ENCODE peak calls at places on chromosomes 5 and 9, in eight cellular contexts. W is astrocyte, S is colonic mucosa, Z is SJCRH30, R is fibroblast of lung, B is GM23248, X is transverse colon, U is endodermal cell. E is an unnamed sample.
A peak's percentile ranks its signal among the peaks of the same experiment; 100 is the strongest.

GRCh38 chr5:96141749-96142148 is 180.1 kb upstream of the ELL2 start:
- DNase-seq in W (peak; percentile 33), S (no peak), Z (no peak), R (peak; percentile 49), B (no peak), X (no peak), U (no peak), E (no peak)

GRCh38 chr5:97726106-97726505 is 543.1 kb upstream of the RIOK2 start:
- DNase-seq in W (no peak), S (no peak), Z (no peak), R (no peak), B (no peak), X (no peak), U (no peak), E (no peak)

GRCh38 chr5:142446131-142446959 is 121.5 kb upstream of the SPRY4 start:
- DNase-seq in W (peak; percentile 85), S (no peak), Z (peak; percentile 30), R (peak; percentile 84), B (peak; percentile 54), X (no peak), U (no peak), E (no peak)

GRCh38 chr9:78031826-78032598 is 401 bp upstream of the GNAQ start:
- DNase-seq in W (peak; percentile 95), S (peak; percentile 93), Z (peak; percentile 92), R (peak; percentile 97), B (peak; percentile 94), X (peak; percentile 93), U (peak; percentile 95), E (peak; percentile 91)

GRCh38 chr5:88683506-88684135 is 199.4 kb downstream of the MEF2C start:
- DNase-seq in W (peak; percentile 85), S (no peak), Z (no peak), R (peak; percentile 91), B (peak; percentile 28), X (no peak), U (peak; percentile 88), E (no peak)

GRCh38 chr5:137453476-137454080 is 45.5 kb downstream of the SPOCK1 start:
- DNase-seq in W (peak; percentile 38), S (no peak), Z (peak; percentile 38), R (peak; percentile 56), B (peak; percentile 73), X (no peak), U (peak; percentile 57), E (no peak)

GRCh38 chr5:39494099-39494498 is 69.3 kb upstream of the DAB2 start:
- DNase-seq in W (no peak), S (no peak), Z (no peak), R (no peak), B (peak; percentile 66), X (no peak), U (no peak), E (no peak)

GRCh38 chr5:96081276-96081858 is 119.7 kb upstream of the ELL2 start:
- DNase-seq in W (no peak), S (no peak), Z (no peak), R (no peak), B (no peak), X (no peak), U (no peak), E (no peak)

GRCh38 chr5:157390179-157390923 is 69.7 kb upstream of the NIPAL4 start:
- DNase-seq in W (peak; percentile 96), S (peak; percentile 33), Z (peak; percentile 17), R (peak; percentile 98), B (peak; percentile 95), X (peak; percentile 13), U (peak; percentile 63), E (no peak)

GRCh38 chr9:93900971-93901861 is 53.9 kb downstream of the BARX1 start:
- DNase-seq in W (no peak), S (no peak), Z (peak; percentile 0), R (no peak), B (no peak), X (peak; percentile 5), U (peak; percentile 33), E (peak; percentile 6)

GRCh38 chr5:3261081-3261480 is 334.6 kb upstream of the IRX1 start:
- DNase-seq in W (no peak), S (no peak), Z (no peak), R (no peak), B (no peak), X (no peak), U (no peak), E (no peak)

GRCh38 chr5:147396070-147396469 is 113.8 kb downstream of the DPYSL3 start:
- DNase-seq in W (no peak), S (no peak), Z (no peak), R (no peak), B (no peak), X (no peak), U (no peak), E (no peak)

GRCh38 chr5:157280511-157280910 is 14.6 kb downstream of the CYFIP2 start:
- DNase-seq in W (no peak), S (no peak), Z (no peak), R (no peak), B (no peak), X (no peak), U (no peak), E (no peak)

GRCh38 chr9:92426501-92426900 is 2.2 kb upstream of the OMD start:
- DNase-seq in W (no peak), S (no peak), Z (peak; percentile 52), R (peak; percentile 9), B (no peak), X (no peak), U (no peak), E (peak; percentile 13)

GRCh38 chr5:14502291-14502690 is 79.3 kb upstream of the OTULINL start:
- DNase-seq in W (no peak), S (no peak), Z (no peak), R (no peak), B (no peak), X (no peak), U (no peak), E (no peak)

GRCh38 chr5:14491505-14491904 is 90.1 kb upstream of the OTULINL start:
- DNase-seq in W (peak; percentile 36), S (no peak), Z (no peak), R (peak; percentile 42), B (peak; percentile 82), X (no peak), U (no peak), E (no peak)

GRCh38 chr5:14501353-14502162 is 80.0 kb upstream of the OTULINL start:
- DNase-seq in W (no peak), S (no peak), Z (no peak), R (no peak), B (peak; percentile 63), X (no peak), U (peak; percentile 39), E (no peak)

GRCh38 chr5:14492341-14492964 is 89.1 kb upstream of the OTULINL start:
- DNase-seq in W (no peak), S (no peak), Z (no peak), R (no peak), B (no peak), X (no peak), U (no peak), E (no peak)

DNA sequence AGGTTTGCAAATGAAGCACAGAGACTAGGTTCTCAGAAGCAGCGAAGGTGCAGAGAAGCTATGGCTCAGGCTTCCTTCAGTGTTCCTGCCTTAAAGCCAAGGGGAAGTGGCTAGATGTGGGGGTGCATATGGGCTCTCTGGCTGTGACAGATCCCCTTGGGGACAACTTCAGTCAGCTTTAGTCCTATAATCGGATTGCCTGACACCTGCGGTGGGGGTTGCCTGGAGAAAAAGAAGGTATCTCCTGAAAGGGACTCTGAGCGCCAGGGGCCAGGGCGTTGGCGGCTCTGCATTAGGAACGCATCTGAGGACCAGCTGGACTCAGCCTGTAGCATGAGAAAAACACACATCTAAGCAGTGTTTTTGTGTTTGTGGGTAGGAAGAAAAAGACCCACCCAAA is 84.3 kb upstream of the OTULINL start:
- DNase-seq in W (no peak), S (no peak), Z (no peak), R (no peak), B (no peak), X (no peak), U (no peak), E (peak; percentile 96)
- H3K36me3 ChIP-seq in W (peaks cover 84% of the 10 kb centered on the region), S (peaks cover 12% of the 10 kb centered on the region), Z (peaks cover 8% of the 10 kb centered on the region), R (peaks cover 44% of the 10 kb centered on the region), B (peaks cover 94% of the 10 kb centered on the region), X (peaks cover 46% of the 10 kb centered on the region), U (peaks cover 68% of the 10 kb centered on the region), E (peaks cover 15% of the 10 kb centered on the region)

GRCh38 chr5:179276838-179277395 is 68.3 kb downstream of the ADAMTS2 start:
- DNase-seq in W (no peak), S (no peak), Z (no peak), R (no peak), B (no peak), X (no peak), U (no peak), E (no peak)

GRCh38 chr5:179274321-179275315 is 70.6 kb downstream of the ADAMTS2 start:
- DNase-seq in W (no peak), S (no peak), Z (no peak), R (no peak), B (no peak), X (no peak), U (no peak), E (no peak)

GRCh38 chr5:179275381-179275878 is 69.8 kb downstream of the ADAMTS2 start:
- DNase-seq in W (no peak), S (no peak), Z (no peak), R (no peak), B (no peak), X (no peak), U (no peak), E (no peak)

GRCh38 chr5:179278119-179278518 is 67.1 kb downstream of the ADAMTS2 start:
- DNase-seq in W (no peak), S (no peak), Z (no peak), R (no peak), B (no peak), X (no peak), U (no peak), E (no peak)

GRCh38 chr5:179275941-179276837 is 69.1 kb downstream of the ADAMTS2 start:
- DNase-seq in W (peak; percentile 95), S (peak; percentile 51), Z (no peak), R (peak; percentile 96), B (peak; percentile 99), X (peak; percentile 59), U (no peak), E (no peak)
- H3K27ac ChIP-seq in W (peak overlapping the region; percentile 85), S (peak overlapping the region; percentile 50), Z (no peak overlapping the region), R (peak overlapping the region; percentile 98), B (peak overlapping the region; percentile 99), X (peak overlapping the region; percentile 75), U (no peak overlapping the region), E (no peak overlapping the region)

GRCh38 chr9:33408087-33408486 is 5.7 kb upstream of the AQP7 start:
- DNase-seq in W (no peak), S (no peak), Z (no peak), R (no peak), B (peak; percentile 34), X (no peak), U (no peak), E (no peak)
- H3K36me3 ChIP-seq in W (no peaks in the 10 kb centered on the region), S (no peaks in the 10 kb centered on the region), Z (no peaks in the 10 kb centered on the region), R (no peaks in the 10 kb centered on the region), B (no peaks in the 10 kb centered on the region), X (no peaks in the 10 kb centered on the region), U (no peaks in the 10 kb centered on the region), E (no peaks in the 10 kb centered on the region)

DNA sequence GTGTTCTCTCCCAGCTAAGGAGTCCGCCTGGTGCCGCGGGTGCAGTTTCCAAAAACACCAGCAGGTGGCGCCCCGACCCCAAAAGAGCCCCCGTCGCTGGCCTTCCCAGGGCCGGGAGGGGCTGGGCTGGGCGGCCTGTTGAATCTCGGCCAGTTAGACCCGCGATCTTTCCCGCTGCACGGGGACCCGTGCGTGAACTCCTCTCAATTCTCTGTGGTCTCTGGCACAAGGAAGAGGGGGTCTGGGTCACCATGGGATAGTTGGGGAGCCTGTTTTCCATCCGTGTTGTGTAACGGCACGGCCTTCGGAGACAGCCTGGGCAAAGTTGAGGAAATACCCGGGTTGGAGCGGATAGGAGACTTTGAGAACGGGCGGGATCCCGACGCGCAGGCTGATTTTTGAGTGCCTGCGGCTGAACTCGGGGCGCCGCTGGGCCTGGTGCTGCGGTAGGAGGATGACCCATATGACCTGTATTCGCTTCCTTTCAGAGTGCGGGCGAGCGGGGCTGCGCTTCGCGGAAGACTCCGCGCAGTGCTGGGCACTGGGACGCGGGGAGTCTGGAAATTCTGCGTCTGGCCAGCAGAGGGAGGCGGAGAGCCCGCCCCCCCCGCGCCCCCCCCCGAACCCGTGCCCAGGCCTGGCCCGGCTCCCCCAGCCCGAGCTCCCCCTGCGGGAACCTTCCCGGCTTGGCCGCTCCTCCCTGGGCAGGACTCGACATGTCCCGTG is 7.9 kb upstream of the PSD2 start:
- DNase-seq in W (peak; percentile 18), S (peak; percentile 89), Z (peak; percentile 79), R (peak; percentile 47), B (peak; percentile 83), X (peak; percentile 89), U (peak; percentile 97), E (peak; percentile 90)
- H3K27ac ChIP-seq in W (no peak overlapping the region), S (no peak overlapping the region), Z (no peak overlapping the region), R (no peak overlapping the region), B (no peak overlapping the region), X (peak overlapping the region; percentile 37), U (no peak overlapping the region), E (peak overlapping the region; percentile 68)